ENCODE peak calls at places on chromosomes 4 and X, in ten cellular contexts. H, D, I, W, L, P, B, M, E and K are unnamed samples.

GRCh38 chrX:70062076-70062475 is at the start of gene OTUD6A:
- DNase-seq in H (no peak), D (no peak), I (no peak), W (no peak), L (no peak), P (no peak), B (no peak), M (no peak), E (no peak), K (no peak)

GRCh38 chr4:38105475-38105874 is 145.3 kb downstream of the PTTG2 start:
- DNase-seq in H (no peak), D (no peak), I (no peak), W (no peak), L (no peak), P (no peak), B (no peak), M (no peak), E (no peak), K (no peak)

GRCh38 chr4:47930971-47931804 is 16.8 kb upstream of the NFXL1 start:
- DNase-seq in H (no peak), D (no peak), I (no peak), W (no peak), L (no peak), P (peak; percentile 60), B (no peak), M (no peak), E (peak; percentile 51), K (peak; percentile 59)

GRCh38 chr4:149885896-149886295 is 70.3 kb upstream of the IQCM start:
- DNase-seq in H (no peak), D (no peak), I (no peak), W (no peak), L (no peak), P (peak; percentile 79), B (no peak), M (peak; percentile 57), E (no peak), K (peak; percentile 82)

GRCh38 chr4:113825272-113825671 is 63.7 kb upstream of the CAMK2D start:
- DNase-seq in H (no peak), D (peak; percentile 45), I (no peak), W (no peak), L (no peak), P (no peak), B (no peak), M (no peak), E (no peak), K (no peak)

GRCh38 chr4:53196195-53196641 is 169.6 kb downstream of the SCFD2 start:
- DNase-seq in H (no peak), D (no peak), I (no peak), W (no peak), L (no peak), P (peak; percentile 36), B (peak; percentile 68), M (no peak), E (peak; percentile 48), K (no peak)

GRCh38 chr4:100311181-100311580 is 120.9 kb upstream of the DDIT4L start:
- DNase-seq in H (peak; percentile 14), D (no peak), I (no peak), W (no peak), L (peak; percentile 82), P (no peak), B (no peak), M (no peak), E (peak; percentile 20), K (no peak)

GRCh38 chr4:183989931-183990330 is 84.8 kb downstream of the STOX2 start:
- DNase-seq in H (no peak), D (no peak), I (no peak), W (no peak), L (no peak), P (peak; percentile 40), B (no peak), M (no peak), E (no peak), K (peak; percentile 9)